ENCODE peak calls at places on chromosomes 7 and 10, in five cellular contexts. One of them, this sample, is unnamed.
A peak's percentile ranks its signal among the peaks of the same experiment; 100 is the strongest.

GRCh38 chr7:142584765-142585164 is 164.5 kb upstream of the PRSS1 start:
- DNase-seq in H1: no peak
- DNase-seq in heart left ventricle: no peak
- DNase-seq in A549: no peak
- DNase-seq in heart right ventricle: no peak
- DNase-seq in this sample: no peak

GRCh38 chr7:154996101-154996500 is 6.8 kb downstream of the PAXIP1 start:
- DNase-seq in heart left ventricle: no peak
- DNase-seq in heart right ventricle: no peak
- DNase-seq in A549: no peak
- DNase-seq in H1: no peak
- DNase-seq in this sample: no peak

GRCh38 chr7:16810112-16810511 is 5.3 kb upstream of the AGR2 start:
- DNase-seq in H1: no peak
- DNase-seq in heart right ventricle: no peak
- DNase-seq in heart left ventricle: no peak
- DNase-seq in A549: no peak
- DNase-seq in this sample: no peak

GRCh38 chr10:74882427-74882826 is 56.0 kb downstream of the KAT6B start:
- DNase-seq in heart left ventricle: no peak
- DNase-seq in heart right ventricle: no peak
- DNase-seq in H1: no peak
- DNase-seq in A549: no peak
- DNase-seq in this sample: no peak

GRCh38 chr10:14478639-14479038 is 147.9 kb upstream of the FRMD4A start:
- DNase-seq in H1: peak; percentile 46
- DNase-seq in heart right ventricle: peak; percentile 68
- DNase-seq in heart left ventricle: peak; percentile 65
- DNase-seq in A549: peak; percentile 28
- DNase-seq in this sample: peak; percentile 74

GRCh38 chr10:133366130-133366478 is 7.0 kb downstream of the ECHS1 start:
- DNase-seq in H1: no peak
- DNase-seq in A549: no peak
- DNase-seq in heart right ventricle: no peak
- DNase-seq in heart left ventricle: no peak
- DNase-seq in this sample: no peak

GRCh38 chr7:17781491-17782215 is 158.6 kb downstream of the SNX13 start:
- DNase-seq in A549: no peak
- DNase-seq in heart right ventricle: no peak
- DNase-seq in H1: no peak
- DNase-seq in heart left ventricle: no peak
- DNase-seq in this sample: no peak

GRCh38 chr7:28544453-28545142 is 132.3 kb downstream of the CREB5 start:
- DNase-seq in heart right ventricle: no peak
- DNase-seq in H1: no peak
- DNase-seq in heart left ventricle: no peak
- DNase-seq in A549: no peak
- DNase-seq in this sample: no peak

GRCh38 chr10:3408603-3409365 is 236.2 kb upstream of the PITRM1 start:
- DNase-seq in H1: no peak
- DNase-seq in heart left ventricle: no peak
- DNase-seq in A549: no peak
- DNase-seq in heart right ventricle: no peak
- DNase-seq in this sample: peak; percentile 49

GRCh38 chr10:78335691-78336401 is 302.2 kb downstream of the RPS24 start:
- DNase-seq in heart left ventricle: peak; percentile 59
- DNase-seq in H1: no peak
- DNase-seq in A549: no peak
- DNase-seq in heart right ventricle: peak; percentile 53
- DNase-seq in this sample: no peak

GRCh38 chr10:68202965-68203358 is 29.0 kb downstream of the ATOH7 start:
- DNase-seq in heart right ventricle: no peak
- DNase-seq in heart left ventricle: no peak
- DNase-seq in A549: no peak
- DNase-seq in H1: no peak
- DNase-seq in this sample: no peak

GRCh38 chr10:52769966-52770365 is 2.6 kb downstream of the MBL2 start:
- DNase-seq in heart right ventricle: no peak
- DNase-seq in H1: no peak
- DNase-seq in heart left ventricle: no peak
- DNase-seq in A549: no peak
- DNase-seq in this sample: no peak

GRCh38 chr10:24618401-24618800 is 105.3 kb downstream of the ARHGAP21 start:
- DNase-seq in A549: no peak
- DNase-seq in H1: no peak
- DNase-seq in heart right ventricle: no peak
- DNase-seq in heart left ventricle: no peak
- DNase-seq in this sample: no peak

GRCh38 chr10:89090760-89091455 is 100.3 kb downstream of the FAS start:
- DNase-seq in heart left ventricle: no peak
- DNase-seq in H1: no peak
- DNase-seq in A549: no peak
- DNase-seq in heart right ventricle: no peak
- DNase-seq in this sample: no peak

GRCh38 chr10:52314007-52314821 is at the start of gene DKK1:
- DNase-seq in heart left ventricle: peak; percentile 33
- DNase-seq in heart right ventricle: peak; percentile 25
- DNase-seq in H1: peak; percentile 68
- DNase-seq in A549: peak; percentile 93
- DNase-seq in this sample: peak; percentile 56

GRCh38 chr7:157459966-157460365 is 123.2 kb downstream of the DNAJB6 start:
- DNase-seq in heart right ventricle: no peak
- DNase-seq in H1: no peak
- DNase-seq in A549: no peak
- DNase-seq in heart left ventricle: no peak
- DNase-seq in this sample: no peak

GRCh38 chr7:37354661-37355131 is 94.0 kb downstream of the ELMO1 start:
- DNase-seq in heart right ventricle: peak; percentile 87
- DNase-seq in H1: no peak
- DNase-seq in heart left ventricle: peak; percentile 81
- DNase-seq in A549: no peak
- DNase-seq in this sample: no peak

GRCh38 chr7:70355591-70356323 is 757.5 kb downstream of the AUTS2 start:
- DNase-seq in heart right ventricle: no peak
- DNase-seq in A549: no peak
- DNase-seq in heart left ventricle: no peak
- DNase-seq in H1: no peak
- DNase-seq in this sample: no peak

GRCh38 chr10:111835562-111835961 is 348.0 kb downstream of the GPAM start:
- DNase-seq in A549: no peak
- DNase-seq in heart left ventricle: no peak
- DNase-seq in heart right ventricle: no peak
- DNase-seq in H1: no peak
- DNase-seq in this sample: no peak

GRCh38 chr7:23530901-23531793 is 634 bp downstream of the TRA2A start:
- DNase-seq in heart left ventricle: peak; percentile 65
- DNase-seq in A549: peak; percentile 62
- DNase-seq in heart right ventricle: peak; percentile 53
- DNase-seq in H1: no peak
- DNase-seq in this sample: no peak

GRCh38 chr10:112365451-112365850 is 8.5 kb upstream of the ACSL5 start:
- DNase-seq in heart left ventricle: no peak
- DNase-seq in H1: no peak
- DNase-seq in heart right ventricle: no peak
- DNase-seq in A549: no peak
- DNase-seq in this sample: no peak

GRCh38 chr7:74718336-74718735 is 55.5 kb upstream of the NCF1 start:
- DNase-seq in A549: no peak
- DNase-seq in heart right ventricle: no peak
- DNase-seq in heart left ventricle: no peak
- DNase-seq in H1: no peak
- DNase-seq in this sample: no peak

GRCh38 chr10:73842349-73842748 is 31.0 kb upstream of the NDST2 start:
- DNase-seq in heart left ventricle: no peak
- DNase-seq in heart right ventricle: no peak
- DNase-seq in H1: no peak
- DNase-seq in A549: no peak
- DNase-seq in this sample: no peak

GRCh38 chr7:20352573-20353304 is 22.0 kb downstream of the ITGB8 start:
- DNase-seq in H1: no peak
- DNase-seq in heart left ventricle: no peak
- DNase-seq in A549: peak; percentile 85
- DNase-seq in heart right ventricle: no peak
- DNase-seq in this sample: no peak

GRCh38 chr10:69318997-69319727 is 40.9 kb downstream of the HK1 start:
- DNase-seq in A549: peak; percentile 38
- DNase-seq in heart left ventricle: peak; percentile 88
- DNase-seq in H1: no peak
- DNase-seq in heart right ventricle: peak; percentile 88
- DNase-seq in this sample: peak; percentile 86

GRCh38 chr10:5402798-5403197 is 1.8 kb downstream of the TUBAL3 start:
- DNase-seq in heart right ventricle: no peak
- DNase-seq in H1: no peak
- DNase-seq in heart left ventricle: no peak
- DNase-seq in A549: no peak
- DNase-seq in this sample: no peak

DNA sequence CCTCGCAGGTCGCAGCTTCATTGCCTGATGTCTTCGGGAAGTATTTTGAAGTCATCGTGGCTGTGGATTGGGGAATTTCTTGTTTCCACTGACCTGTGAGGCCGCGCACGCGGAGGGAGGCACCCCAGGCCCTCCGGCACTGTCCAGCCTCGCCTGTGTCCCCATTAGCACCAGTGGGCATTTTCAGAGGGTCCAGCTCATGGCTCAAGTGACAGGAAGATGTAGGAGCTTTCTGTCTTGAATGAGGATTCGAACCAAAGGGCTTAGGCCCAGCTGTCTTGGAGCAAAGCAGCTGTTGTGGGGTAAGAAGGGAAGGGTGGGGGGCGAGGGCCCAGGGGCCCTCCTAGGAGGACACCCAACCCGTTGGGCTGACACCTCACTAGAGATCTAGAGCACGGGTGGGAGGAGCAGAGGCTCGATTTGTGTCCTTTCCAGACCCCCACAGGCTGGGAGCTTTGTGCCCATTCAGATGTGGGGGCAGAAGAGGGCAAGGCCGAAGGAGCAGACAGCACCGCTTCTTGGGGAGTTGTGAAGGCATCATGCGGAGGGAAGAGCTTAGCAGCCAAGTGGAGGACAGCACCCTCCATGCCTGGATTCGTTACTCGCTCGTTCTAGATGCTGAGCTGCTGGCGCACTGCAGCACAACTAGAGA is 912 bp downstream of the ZNF37A start:
- DNase-seq in H1: no peak
- DNase-seq in A549: peak; percentile 5
- DNase-seq in heart right ventricle: no peak
- DNase-seq in heart left ventricle: no peak
- DNase-seq in this sample: peak; percentile 16
- H3K9me3 ChIP-seq in H1: peaks cover 50% of the 10 kb centered on the region
- H3K9me3 ChIP-seq in A549: peaks cover 14% of the 10 kb centered on the region
- H3K9me3 ChIP-seq in heart right ventricle: no peaks in the 10 kb centered on the region
- H3K9me3 ChIP-seq in heart left ventricle: no peaks in the 10 kb centered on the region
- H3K9me3 ChIP-seq in this sample: no peaks in the 10 kb centered on the region

DNA sequence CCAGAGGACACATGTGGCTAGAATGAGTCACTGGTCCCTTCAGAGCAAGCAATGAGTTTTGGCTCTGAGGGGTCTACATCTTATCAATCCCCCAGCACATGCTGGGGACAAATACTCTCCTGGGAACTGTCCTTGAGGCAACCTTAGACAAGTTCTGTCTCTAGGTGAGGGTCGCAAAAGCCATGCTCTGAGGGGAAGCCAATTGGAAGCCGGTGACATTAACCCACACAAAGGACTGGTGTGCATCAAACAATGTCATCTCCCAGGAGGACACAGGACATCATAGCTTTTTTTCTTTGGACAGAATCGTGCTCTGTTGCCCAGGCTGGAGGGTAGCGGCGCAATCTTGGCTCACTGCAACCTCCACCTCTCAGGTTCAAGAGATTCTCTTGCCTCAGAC is 111.6 kb upstream of the ZNF722 start:
- DNase-seq in heart left ventricle: no peak
- DNase-seq in H1: no peak
- DNase-seq in A549: no peak
- DNase-seq in heart right ventricle: no peak
- DNase-seq in this sample: no peak
- H3K9me3 ChIP-seq in heart left ventricle: peaks cover 68% of the 10 kb centered on the region
- H3K9me3 ChIP-seq in H1: peaks cover 91% of the 10 kb centered on the region
- H3K9me3 ChIP-seq in A549: peaks cover 15% of the 10 kb centered on the region
- H3K9me3 ChIP-seq in heart right ventricle: no peaks in the 10 kb centered on the region
- H3K9me3 ChIP-seq in this sample: no peaks in the 10 kb centered on the region

GRCh38 chr7:159318682-159319351 is 174.2 kb upstream of the VIPR2 start:
- DNase-seq in heart right ventricle: no peak
- DNase-seq in H1: no peak
- DNase-seq in heart left ventricle: no peak
- DNase-seq in A549: no peak
- DNase-seq in this sample: no peak

GRCh38 chr7:159328096-159328495 is 183.4 kb upstream of the VIPR2 start:
- DNase-seq in H1: no peak
- DNase-seq in A549: no peak
- DNase-seq in heart right ventricle: no peak
- DNase-seq in heart left ventricle: no peak
- DNase-seq in this sample: no peak

GRCh38 chr7:159321278-159321677 is 176.6 kb upstream of the VIPR2 start:
- DNase-seq in A549: no peak
- DNase-seq in H1: no peak
- DNase-seq in heart left ventricle: no peak
- DNase-seq in heart right ventricle: no peak
- DNase-seq in this sample: no peak

DNA sequence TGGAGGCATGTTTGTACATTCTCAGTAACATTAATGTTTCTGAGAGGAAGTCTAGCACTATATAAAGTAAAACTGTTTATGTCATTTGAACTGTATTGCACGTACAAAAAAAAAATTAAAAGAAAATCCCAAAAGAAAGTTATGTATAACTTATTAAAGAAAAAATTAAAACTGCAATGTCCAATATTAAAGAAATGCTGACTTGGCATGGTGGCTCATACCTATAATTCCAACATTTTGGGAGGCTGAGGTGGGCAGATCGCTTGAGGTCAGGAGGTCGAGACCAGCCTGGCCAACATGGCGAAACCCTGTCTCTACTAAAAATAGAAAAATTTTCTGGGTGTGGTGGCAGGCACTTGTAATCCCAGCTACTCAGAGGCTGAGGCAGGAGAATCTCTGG is 178.7 kb upstream of the VIPR2 start:
- DNase-seq in heart left ventricle: no peak
- DNase-seq in H1: no peak
- DNase-seq in A549: no peak
- DNase-seq in heart right ventricle: no peak
- DNase-seq in this sample: no peak
- H3K9me3 ChIP-seq in heart left ventricle: peaks cover 19% of the 10 kb centered on the region
- H3K9me3 ChIP-seq in H1: peaks cover 72% of the 10 kb centered on the region
- H3K9me3 ChIP-seq in A549: peaks cover 22% of the 10 kb centered on the region
- H3K9me3 ChIP-seq in heart right ventricle: no peaks in the 10 kb centered on the region
- H3K9me3 ChIP-seq in this sample: no peaks in the 10 kb centered on the region

GRCh38 chr7:35252584-35252983 is 1.3 kb downstream of the TBX20 start:
- DNase-seq in H1: no peak
- DNase-seq in heart left ventricle: no peak
- DNase-seq in A549: no peak
- DNase-seq in heart right ventricle: no peak
- DNase-seq in this sample: no peak

GRCh38 chr7:35254496-35255416 is 856 bp upstream of the TBX20 start:
- DNase-seq in heart right ventricle: no peak
- DNase-seq in A549: no peak
- DNase-seq in H1: no peak
- DNase-seq in heart left ventricle: peak; percentile 59
- DNase-seq in this sample: no peak

GRCh38 chr7:35253182-35253679 is 669 bp downstream of the TBX20 start:
- DNase-seq in heart right ventricle: no peak
- DNase-seq in heart left ventricle: no peak
- DNase-seq in A549: peak; percentile 38
- DNase-seq in H1: no peak
- DNase-seq in this sample: no peak

GRCh38 chr7:35255417-35255798 is 1.5 kb upstream of the TBX20 start:
- DNase-seq in heart right ventricle: no peak
- DNase-seq in H1: no peak
- DNase-seq in A549: no peak
- DNase-seq in heart left ventricle: no peak
- DNase-seq in this sample: no peak

GRCh38 chr7:35253680-35254495 is at the start of gene TBX20:
- DNase-seq in heart left ventricle: peak; percentile 86
- DNase-seq in H1: no peak
- DNase-seq in A549: peak; percentile 79
- DNase-seq in heart right ventricle: peak; percentile 69
- DNase-seq in this sample: peak; percentile 74
- H3K9me3 ChIP-seq in heart left ventricle: no peaks in the 10 kb centered on the region
- H3K9me3 ChIP-seq in H1: no peaks in the 10 kb centered on the region
- H3K9me3 ChIP-seq in A549: peaks cover 2% of the 10 kb centered on the region
- H3K9me3 ChIP-seq in heart right ventricle: no peaks in the 10 kb centered on the region
- H3K9me3 ChIP-seq in this sample: no peaks in the 10 kb centered on the region